ENCODE peak calls at places on chromosomes 7 and 10, in eight cellular contexts. I is iPS-NIHi11; X is heart right ventricle; Q is AG10803; N is stimulated activated CD8-positive, alpha-beta memory T cell treated with anti-CD3 and anti-CD28 coated beads, Interleukin-15, amount 100 ng/mL, for 1 hour; J is hypothalamus; M is amniotic stem cell; K is germinal center. O is an unnamed sample.

GRCh38 chr10:1939016-1939415 is 201.7 kb upstream of the ADARB2 start:
- DNase-seq in X (no peak), Q (no peak), I (no peak), K (no peak), N (peak), J (no peak), M (no peak), O (no peak)

GRCh38 chr7:85070967-85071628 is 115.8 kb downstream of the SEMA3D start:
- DNase-seq in M (peak), Q (no peak), X (no peak), J (no peak), I (peak), K (no peak), N (no peak), O (peak)

GRCh38 chr7:44282601-44283171 is 42.7 kb downstream of the CAMK2B start:
- DNase-seq in I (no peak), K (no peak), Q (no peak), M (no peak), J (no peak), X (no peak), N (no peak), O (no peak)

GRCh38 chr7:128011079-128011670 is 20.1 kb downstream of the LRRC4 start:
- DNase-seq in I (no peak), X (no peak), M (no peak), J (no peak), Q (no peak), K (no peak), N (no peak), O (no peak)

GRCh38 chr10:62250594-62251198 is 17.9 kb downstream of the RTKN2 start:
- DNase-seq in I (no peak), X (no peak), Q (peak), N (no peak), J (no peak), M (no peak), K (no peak), O (peak)

GRCh38 chr7:30302656-30303311 is 18.4 kb downstream of the ZNRF2 start:
- DNase-seq in M (no peak), K (no peak), I (no peak), N (no peak), J (no peak), X (no peak), Q (no peak), O (no peak)

GRCh38 chr7:148434887-148435286 is 155.7 kb upstream of the C7orf33 start:
- DNase-seq in N (no peak), I (no peak), J (no peak), Q (no peak), K (no peak), X (no peak), M (no peak), O (no peak)

GRCh38 chr7:36726806-36727503 is 2.7 kb upstream of the AOAH start:
- DNase-seq in N (no peak), K (no peak), X (no peak), Q (no peak), J (no peak), M (no peak), I (no peak), O (no peak)

GRCh38 chr7:85773116-85773783 is 586.4 kb upstream of the SEMA3D start:
- DNase-seq in X (no peak), Q (peak), I (no peak), M (peak), J (no peak), K (no peak), N (no peak), O (peak)

GRCh38 chr10:132712698-132713232 is 73.2 kb downstream of the NKX6-2 start:
- DNase-seq in Q (no peak), J (no peak), K (no peak), X (no peak), I (no peak), M (no peak), N (no peak), O (no peak)

GRCh38 chr7:141074162-141074989 is 512 bp downstream of the TMEM178B start:
- DNase-seq in N (no peak), I (peak), M (no peak), J (peak), X (no peak), K (peak), Q (no peak), O (no peak)

GRCh38 chr10:44369851-44370250 is 15.0 kb downstream of the CXCL12 start:
- DNase-seq in Q (peak), M (no peak), K (no peak), N (no peak), J (no peak), X (no peak), I (no peak), O (peak)

GRCh38 chr7:47844311-47844710 is 104.0 kb downstream of the PKD1L1 start:
- DNase-seq in I (no peak), X (no peak), Q (no peak), K (no peak), N (no peak), J (no peak), M (no peak), O (peak)

GRCh38 chr7:28115261-28115660 is 65.3 kb downstream of the JAZF1 start:
- DNase-seq in J (no peak), Q (no peak), K (no peak), N (no peak), X (no peak), I (no peak), M (no peak), O (no peak)

GRCh38 chr10:79322616-79323566 is 24.4 kb upstream of the PPIF start:
- DNase-seq in Q (peak), M (peak), X (peak), I (no peak), N (peak), J (no peak), K (no peak), O (peak)

GRCh38 chr10:31759124-31759798 is 169.4 kb downstream of the ARHGAP12 start:
- DNase-seq in K (peak), X (peak), Q (peak), M (peak), I (peak), N (no peak), J (no peak), O (peak)

GRCh38 chr10:101012525-101013364 is 13.1 kb downstream of the LZTS2 start:
- DNase-seq in K (peak), I (peak), N (peak), Q (peak), J (peak), M (peak), X (peak), O (peak)

GRCh38 chr7:143389316-143390097 is 8.4 kb downstream of the ZYX start:
- DNase-seq in N (no peak), M (no peak), I (no peak), X (no peak), Q (no peak), K (no peak), J (no peak), O (peak)

GRCh38 chr10:1504286-1504685 is 233.0 kb downstream of the ADARB2 start:
- DNase-seq in I (no peak), X (no peak), J (no peak), N (no peak), M (no peak), K (no peak), Q (no peak), O (no peak)

O was measured in EH.